ENCODE peak calls at places on chromosomes 16 and 17, in four cellular contexts. Q is HFF-Myc, A is fibroblast of pulmonary artery, M is upper lobe of right lung. K is an unnamed sample.

GRCh38 chr17:77325537-77325825 is 184.7 kb downstream of the SEC14L1 start:
- DNase-seq in Q (no peak), M (no peak), A (no peak), K (no peak)

GRCh38 chr17:4176803-4177472 is 33.9 kb downstream of the CYB5D2 start:
- DNase-seq in M (no peak), A (no peak), Q (no peak), K (no peak)

GRCh38 chr16:88686439-88687253 is at the start of gene SNAI3:
- DNase-seq in Q (no peak), M (peak; percentile 96), A (peak; percentile 38), K (no peak)

GRCh38 chr17:18257268-18257681 is 1.3 kb downstream of the FLII start:
- DNase-seq in M (no peak), Q (no peak), A (no peak), K (no peak)

GRCh38 chr16:86480444-86480843 is 29.9 kb upstream of the FOXF1 start:
- DNase-seq in Q (no peak), A (no peak), M (no peak), K (no peak)

GRCh38 chr17:12365805-12366204 is 299.9 kb upstream of the MYOCD start:
- DNase-seq in Q (no peak), M (no peak), A (no peak), K (no peak)

GRCh38 chr17:6558276-6558675 is 1.9 kb upstream of the PITPNM3 start:
- DNase-seq in M (no peak), Q (no peak), A (no peak), K (no peak)

GRCh38 chr16:66979011-66979717 is 9.2 kb upstream of the CES4A start:
- DNase-seq in M (peak; percentile 87), Q (no peak), A (peak; percentile 22), K (no peak)

GRCh38 chr16:74743668-74744299 is 30.8 kb downstream of the FA2H start:
- DNase-seq in M (peak; percentile 82), Q (no peak), A (peak; percentile 35), K (no peak)

GRCh38 chr17:65553009-65553645 is 8.3 kb downstream of the AXIN2 start:
- DNase-seq in Q (peak; percentile 47), M (no peak), A (peak; percentile 69), K (peak; percentile 83)

GRCh38 chr17:41521574-41522261 is 3.0 kb upstream of the KRT15 start:
- DNase-seq in Q (no peak), A (peak; percentile 78), M (peak; percentile 90), K (no peak)

DNA sequence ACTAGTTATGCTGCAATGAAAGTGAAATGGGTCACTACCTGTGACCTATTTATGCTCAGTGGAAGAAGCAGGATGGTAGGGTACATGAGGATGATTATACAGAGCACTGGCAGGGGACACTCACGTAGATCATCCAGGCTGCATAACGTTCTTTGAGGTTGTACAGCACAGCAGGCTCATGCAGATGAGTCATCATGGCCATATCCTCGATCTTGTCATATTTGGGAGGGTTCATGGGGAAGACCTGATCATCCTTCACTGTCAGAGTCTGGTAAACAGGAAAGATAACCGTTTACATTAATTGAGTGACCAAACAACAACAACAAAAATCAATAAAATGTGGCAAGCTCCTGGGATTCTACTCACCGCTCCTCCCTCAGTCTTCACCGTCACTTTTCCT is 2.1 kb downstream of the MYH2 start:
- DNase-seq in M (no peak), A (no peak), Q (no peak), K (no peak)
- H3K4me3 ChIP-seq in M (no peak overlapping the region), A (no peak overlapping the region), Q (no peak overlapping the region), K (no peak overlapping the region)

DNA sequence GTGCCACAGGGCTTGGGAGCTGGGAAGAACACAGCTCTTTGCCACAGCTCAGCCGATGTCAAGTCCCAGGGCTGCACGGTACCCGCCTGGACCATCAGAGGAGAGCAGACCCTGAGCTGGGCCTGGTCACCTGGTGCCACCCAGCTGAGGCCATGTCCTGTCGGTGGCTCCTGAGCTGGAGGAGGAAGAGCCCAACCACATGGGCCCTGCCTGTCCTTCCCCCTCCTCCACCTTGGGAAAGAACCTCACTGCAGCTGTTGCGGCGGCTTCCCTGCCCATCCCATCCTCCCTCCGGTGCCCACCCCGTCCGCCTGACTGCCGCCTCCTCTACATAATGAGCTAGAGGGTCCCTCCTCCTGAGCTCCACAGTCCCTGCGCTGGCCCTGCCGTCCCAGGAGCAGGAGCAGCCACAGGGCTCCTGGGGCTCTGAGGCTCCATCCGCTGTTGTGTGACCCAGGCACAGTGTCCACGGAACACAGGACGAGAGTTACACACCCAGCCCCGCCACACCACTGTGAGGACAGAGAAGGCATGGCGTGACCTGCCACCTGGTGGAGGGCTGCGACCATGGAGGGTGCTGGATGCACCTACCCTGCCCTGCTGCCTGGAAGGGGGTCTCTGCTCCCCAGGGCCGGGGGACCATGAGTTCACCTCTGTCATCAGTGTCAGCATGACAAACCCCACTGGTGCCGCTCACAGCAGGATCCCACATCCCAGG is 21.4 kb upstream of the CHMP6 start:
- DNase-seq in Q (no peak), M (no peak), A (peak; percentile 33), K (no peak)
- TF ChIP-seq CTCF in Q (peak; percentile 51), M (peak; percentile 40), A (peak; percentile 47), K (peak; percentile 62)

GRCh38 chr16:23131436-23131835 is 17.8 kb downstream of the USP31 start:
- DNase-seq in M (no peak), Q (no peak), A (no peak), K (no peak)
- H3K4me3 ChIP-seq in M (no peak overlapping the region), Q (no peak overlapping the region), A (no peak overlapping the region), K (no peak overlapping the region)

GRCh38 chr17:19651461-19652238 is 3.1 kb downstream of the ALDH3A2 start:
- DNase-seq in Q (no peak), A (no peak), M (no peak), K (no peak)

GRCh38 chr17:19650826-19651225 is 2.3 kb downstream of the ALDH3A2 start:
- DNase-seq in Q (no peak), A (no peak), M (no peak), K (no peak)

GRCh38 chr17:19646788-19647696 is 1.5 kb upstream of the ALDH3A2 start:
- DNase-seq in A (peak; percentile 24), M (no peak), Q (no peak), K (no peak)

GRCh38 chr17:19647697-19648474 is 665 bp upstream of the ALDH3A2 start:
- DNase-seq in A (peak; percentile 81), M (peak; percentile 86), Q (no peak), K (no peak)

DNA sequence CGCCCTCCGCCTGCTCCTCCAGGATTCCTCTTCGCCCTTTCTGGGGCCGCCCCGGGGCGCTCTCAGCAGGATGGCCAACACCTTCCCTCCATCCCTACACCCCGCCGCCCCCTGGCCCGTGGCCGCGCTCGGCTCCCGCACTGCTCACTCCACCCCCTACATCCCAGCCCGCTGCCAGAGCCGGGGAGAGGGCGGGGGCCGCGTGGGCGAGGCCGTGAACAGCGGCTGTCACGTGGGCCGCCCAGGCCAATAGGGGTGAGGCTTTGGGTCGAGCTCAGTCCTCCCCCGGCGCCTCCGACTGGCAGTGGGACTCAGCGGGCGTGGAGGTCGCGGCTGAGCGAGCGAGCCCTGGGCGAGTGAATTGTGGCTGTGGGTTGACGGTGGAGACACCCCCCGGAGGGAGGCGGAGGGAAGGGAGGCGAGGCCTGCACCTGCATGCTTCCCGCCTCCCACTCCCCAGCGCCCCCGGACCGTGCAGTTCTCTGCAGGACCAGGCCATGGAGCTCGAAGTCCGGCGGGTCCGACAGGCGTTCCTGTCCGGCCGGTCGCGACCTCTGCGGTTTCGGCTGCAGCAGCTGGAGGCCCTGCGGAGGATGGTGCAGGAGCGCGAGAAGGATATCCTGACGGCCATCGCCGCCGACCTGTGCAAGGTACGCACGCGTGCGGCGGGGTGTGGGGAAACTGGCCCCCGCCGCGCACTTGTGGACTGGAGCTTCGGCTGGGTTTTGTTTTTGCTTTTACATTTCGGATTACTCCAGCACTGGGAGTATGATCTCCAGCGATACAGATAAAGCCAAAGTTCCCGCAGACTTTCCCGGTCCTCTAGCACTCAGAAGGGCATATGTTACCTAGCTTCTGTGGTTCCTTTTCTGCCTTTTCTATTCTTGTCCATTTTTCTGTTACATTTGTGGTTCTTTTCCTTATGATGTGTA is at the start of gene ALDH3A2:
- DNase-seq in A (peak; percentile 95), Q (peak; percentile 62), M (peak; percentile 100), K (peak; percentile 46)
- TF ChIP-seq CTCF in A (peak; percentile 6), Q (no peak), M (peak; percentile 26), K (peak; percentile 21)